ENCODE peak calls at places on chromosomes 12 and 14, in four cellular contexts. One of them, this sample, is unnamed.

GRCh38 chr14:96051642-96052540 is 12.7 kb downstream of the C14orf132 start:
- DNase-seq in K562: no peak
- DNase-seq in GM12878: no peak
- DNase-seq in HepG2: peak
- DNase-seq in this sample: no peak

GRCh38 chr12:103997277-103997900 is 31.7 kb downstream of the TDG start:
- DNase-seq in K562: no peak
- DNase-seq in GM12878: no peak
- DNase-seq in HepG2: no peak
- DNase-seq in this sample: no peak

GRCh38 chr14:72907886-72908285 is 14.0 kb upstream of the DPF3 start:
- DNase-seq in K562: peak
- DNase-seq in GM12878: no peak
- DNase-seq in HepG2: no peak
- DNase-seq in this sample: no peak

GRCh38 chr14:47675489-47676300 is at the start of gene MDGA2:
- DNase-seq in K562: no peak
- DNase-seq in GM12878: no peak
- DNase-seq in HepG2: no peak
- DNase-seq in this sample: peak

GRCh38 chr14:45811155-45811554 is 558.2 kb upstream of the MIS18BP1 start:
- DNase-seq in K562: no peak
- DNase-seq in GM12878: no peak
- DNase-seq in HepG2: no peak
- DNase-seq in this sample: no peak

GRCh38 chr12:112839386-112839972 is 47.9 kb downstream of the RPH3A start:
- DNase-seq in K562: no peak
- DNase-seq in GM12878: no peak
- DNase-seq in HepG2: peak
- DNase-seq in this sample: no peak

GRCh38 chr12:108722463-108722862 is 8.9 kb downstream of the CORO1C start:
- DNase-seq in K562: no peak
- DNase-seq in GM12878: no peak
- DNase-seq in HepG2: no peak
- DNase-seq in this sample: no peak

GRCh38 chr12:112005419-112006395 is 7.3 kb downstream of the TMEM116 start:
- DNase-seq in K562: peak
- DNase-seq in GM12878: no peak
- DNase-seq in HepG2: no peak
- DNase-seq in this sample: peak

GRCh38 chr12:130198663-130199060 is 36.4 kb downstream of the FZD10 start:
- DNase-seq in K562: no peak
- DNase-seq in GM12878: no peak
- DNase-seq in HepG2: no peak
- DNase-seq in this sample: no peak

GRCh38 chr12:25072901-25073645 is 121.9 kb downstream of the DNAI7 start:
- DNase-seq in K562: no peak
- DNase-seq in GM12878: no peak
- DNase-seq in HepG2: no peak
- DNase-seq in this sample: no peak

GRCh38 chr12:11075642-11076041 is 13.5 kb upstream of the TAS2R46 start:
- DNase-seq in K562: no peak
- DNase-seq in GM12878: peak
- DNase-seq in HepG2: no peak
- DNase-seq in this sample: no peak

GRCh38 chr12:54926246-54926645 is 58.3 kb downstream of the TESPA1 start:
- DNase-seq in K562: no peak
- DNase-seq in GM12878: no peak
- DNase-seq in HepG2: no peak
- DNase-seq in this sample: no peak

GRCh38 chr14:31090872-31091764 is 64.9 kb upstream of the STRN3 start:
- DNase-seq in K562: no peak
- DNase-seq in GM12878: no peak
- DNase-seq in HepG2: peak
- DNase-seq in this sample: no peak

GRCh38 chr12:74890237-74890599 is 319.4 kb downstream of the KCNC2 start:
- DNase-seq in K562: no peak
- DNase-seq in GM12878: no peak
- DNase-seq in HepG2: peak
- DNase-seq in this sample: peak

GRCh38 chr12:122870867-122871664 is 24.9 kb downstream of the VPS37B start:
- DNase-seq in K562: no peak
- DNase-seq in GM12878: no peak
- DNase-seq in HepG2: no peak
- DNase-seq in this sample: no peak

GRCh38 chr14:37721976-37722659 is 126.7 kb downstream of the TTC6 start:
- DNase-seq in K562: no peak
- DNase-seq in GM12878: no peak
- DNase-seq in HepG2: peak
- DNase-seq in this sample: no peak

GRCh38 chr12:107457536-107457935 is 228.1 kb upstream of the PWP1 start:
- DNase-seq in K562: no peak
- DNase-seq in GM12878: no peak
- DNase-seq in HepG2: no peak
- DNase-seq in this sample: no peak

GRCh38 chr14:90295870-90296516 is 35.7 kb downstream of the NRDE2 start:
- DNase-seq in K562: no peak
- DNase-seq in GM12878: no peak
- DNase-seq in HepG2: no peak
- DNase-seq in this sample: no peak

GRCh38 chr12:9331218-9331626 is 123.0 kb upstream of the PZP start:
- DNase-seq in K562: peak
- DNase-seq in GM12878: peak
- DNase-seq in HepG2: peak
- DNase-seq in this sample: peak

GRCh38 chr12:96948782-96949181 is 41.7 kb downstream of the NEDD1 start:
- DNase-seq in K562: no peak
- DNase-seq in GM12878: no peak
- DNase-seq in HepG2: no peak
- DNase-seq in this sample: no peak

GRCh38 chr14:85296466-85297210 is 233.3 kb upstream of the FLRT2 start:
- DNase-seq in K562: no peak
- DNase-seq in GM12878: no peak
- DNase-seq in HepG2: no peak
- DNase-seq in this sample: no peak

GRCh38 chr14:38989917-38990546 is 113.0 kb downstream of the SEC23A start:
- DNase-seq in K562: no peak
- DNase-seq in GM12878: peak
- DNase-seq in HepG2: no peak
- DNase-seq in this sample: no peak

GRCh38 chr14:22391908-22392307 is 197.1 kb downstream of the DAD1 start:
- DNase-seq in K562: peak
- DNase-seq in GM12878: peak
- DNase-seq in HepG2: peak
- DNase-seq in this sample: peak

GRCh38 chr12:121295123-121295745 is 1.3 kb downstream of the CAMKK2 start:
- DNase-seq in K562: no peak
- DNase-seq in GM12878: no peak
- DNase-seq in HepG2: peak
- DNase-seq in this sample: peak

GRCh38 chr14:68544150-68544892 is 248.5 kb downstream of the ZFP36L1 start:
- DNase-seq in K562: no peak
- DNase-seq in GM12878: no peak
- DNase-seq in HepG2: no peak
- DNase-seq in this sample: no peak
- TF ChIP-seq BHLHE40 in K562: no peak
- TF ChIP-seq BHLHE40 in GM12878: no peak
- TF ChIP-seq BHLHE40 in HepG2: no peak
- TF ChIP-seq BHLHE40 in this sample: no peak

GRCh38 chr12:49627752-49628360 is 4.5 kb downstream of the PRPF40B start:
- DNase-seq in K562: no peak
- DNase-seq in GM12878: no peak
- DNase-seq in HepG2: no peak
- DNase-seq in this sample: no peak
- TF ChIP-seq SP1 in K562: no peak
- TF ChIP-seq SP1 in GM12878: no peak
- TF ChIP-seq SP1 in HepG2: no peak
- TF ChIP-seq SP1 in this sample: no peak

GRCh38 chr12:47741340-47741703 is 16.0 kb upstream of the ENDOU start:
- DNase-seq in K562: no peak
- DNase-seq in GM12878: no peak
- DNase-seq in HepG2: no peak
- DNase-seq in this sample: no peak
- TF ChIP-seq BHLHE40 in K562: no peak
- TF ChIP-seq BHLHE40 in GM12878: no peak
- TF ChIP-seq BHLHE40 in HepG2: no peak
- TF ChIP-seq BHLHE40 in this sample: no peak

DNA sequence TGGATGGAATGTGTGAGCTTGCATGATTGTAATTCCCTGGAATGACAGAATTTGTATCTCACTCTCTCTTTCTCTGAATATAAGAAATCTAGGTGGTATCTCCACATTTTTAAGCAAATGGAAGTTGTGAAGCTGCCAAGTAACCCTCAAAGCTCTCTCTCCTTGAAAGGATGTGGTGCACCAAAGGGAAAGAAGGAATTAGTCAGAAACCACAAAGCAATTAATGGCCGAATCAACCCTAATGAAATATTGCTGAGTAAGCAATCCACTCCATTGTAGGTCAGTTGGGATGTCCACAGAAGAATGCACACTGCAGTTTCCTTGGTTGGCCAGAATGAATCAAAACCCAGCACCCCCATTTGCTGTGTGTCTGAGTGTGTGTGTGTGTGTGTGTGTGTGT is 153.4 kb downstream of the KCNA5 start:
- DNase-seq in K562: no peak
- DNase-seq in GM12878: no peak
- DNase-seq in HepG2: no peak
- DNase-seq in this sample: no peak
- TF ChIP-seq SP1 in K562: no peak
- TF ChIP-seq SP1 in GM12878: no peak
- TF ChIP-seq SP1 in HepG2: no peak
- TF ChIP-seq SP1 in this sample: no peak

DNA sequence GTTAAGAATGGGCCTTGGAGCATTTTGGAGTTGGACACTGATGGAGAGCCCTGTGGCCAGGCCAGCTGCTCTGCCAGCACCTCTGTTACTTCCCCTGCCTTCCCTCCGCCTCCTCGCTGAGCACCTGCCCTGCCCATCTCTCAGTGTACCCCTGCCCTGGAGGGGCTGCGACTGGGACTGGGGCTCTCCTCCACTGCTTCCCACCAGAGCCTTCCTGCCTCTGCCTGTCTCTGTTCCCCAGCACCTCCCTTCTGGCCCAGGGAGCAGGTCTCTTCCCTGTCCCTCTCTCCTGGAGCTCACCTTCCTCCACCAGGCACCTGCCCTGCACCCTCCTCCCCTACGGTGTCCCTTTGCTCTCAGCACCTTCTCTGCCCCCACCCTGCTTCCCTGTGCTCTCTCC is 62.1 kb downstream of the WDR20 start:
- DNase-seq in K562: no peak
- DNase-seq in GM12878: no peak
- DNase-seq in HepG2: no peak
- DNase-seq in this sample: no peak
- TF ChIP-seq BHLHE40 in K562: no peak
- TF ChIP-seq BHLHE40 in GM12878: no peak
- TF ChIP-seq BHLHE40 in HepG2: no peak
- TF ChIP-seq BHLHE40 in this sample: no peak

DNA sequence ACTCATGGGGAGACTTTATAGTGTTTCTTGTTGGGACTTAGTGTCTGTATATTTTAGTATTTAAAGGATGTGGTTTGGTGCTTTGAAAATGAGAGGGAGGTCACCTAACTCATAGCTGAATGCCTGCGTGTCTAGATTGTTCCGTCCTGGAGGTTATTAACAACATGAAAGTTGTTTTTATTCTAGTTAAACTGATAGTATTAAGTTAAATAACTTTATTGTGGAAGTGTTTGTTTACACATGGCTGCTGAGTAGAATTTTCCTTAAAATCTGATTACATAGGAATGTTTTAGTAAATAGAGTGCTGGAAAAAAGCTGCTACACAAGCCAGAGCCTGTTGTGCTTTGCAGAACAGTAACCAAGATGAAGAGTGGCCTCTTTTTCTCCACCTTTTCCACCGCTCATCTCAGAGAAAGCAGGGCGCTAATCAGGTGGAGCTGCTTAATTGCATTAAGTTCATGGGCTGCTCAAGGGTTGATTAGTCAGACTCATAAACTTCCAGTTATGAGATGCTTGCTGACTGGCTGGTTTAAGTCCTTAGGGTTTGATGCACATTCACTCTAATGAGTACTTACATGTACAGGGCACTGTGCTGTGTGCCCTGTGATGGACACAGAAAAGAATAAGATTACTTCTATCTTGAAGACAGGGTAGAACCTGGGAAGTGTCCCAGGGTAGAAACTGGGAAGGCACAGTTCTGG is 62.7 kb downstream of the FBXO34 start:
- DNase-seq in K562: no peak
- DNase-seq in GM12878: no peak
- DNase-seq in HepG2: no peak
- DNase-seq in this sample: no peak
- TF ChIP-seq SP1 in K562: no peak
- TF ChIP-seq SP1 in GM12878: no peak
- TF ChIP-seq SP1 in HepG2: no peak
- TF ChIP-seq SP1 in this sample: no peak

GRCh38 chr14:101519090-101519489 is 42.2 kb upstream of the DIO3 start:
- DNase-seq in K562: no peak
- DNase-seq in GM12878: no peak
- DNase-seq in HepG2: no peak
- DNase-seq in this sample: no peak
- TF ChIP-seq BHLHE40 in K562: no peak
- TF ChIP-seq BHLHE40 in GM12878: no peak
- TF ChIP-seq BHLHE40 in HepG2: no peak
- TF ChIP-seq BHLHE40 in this sample: no peak

DNA sequence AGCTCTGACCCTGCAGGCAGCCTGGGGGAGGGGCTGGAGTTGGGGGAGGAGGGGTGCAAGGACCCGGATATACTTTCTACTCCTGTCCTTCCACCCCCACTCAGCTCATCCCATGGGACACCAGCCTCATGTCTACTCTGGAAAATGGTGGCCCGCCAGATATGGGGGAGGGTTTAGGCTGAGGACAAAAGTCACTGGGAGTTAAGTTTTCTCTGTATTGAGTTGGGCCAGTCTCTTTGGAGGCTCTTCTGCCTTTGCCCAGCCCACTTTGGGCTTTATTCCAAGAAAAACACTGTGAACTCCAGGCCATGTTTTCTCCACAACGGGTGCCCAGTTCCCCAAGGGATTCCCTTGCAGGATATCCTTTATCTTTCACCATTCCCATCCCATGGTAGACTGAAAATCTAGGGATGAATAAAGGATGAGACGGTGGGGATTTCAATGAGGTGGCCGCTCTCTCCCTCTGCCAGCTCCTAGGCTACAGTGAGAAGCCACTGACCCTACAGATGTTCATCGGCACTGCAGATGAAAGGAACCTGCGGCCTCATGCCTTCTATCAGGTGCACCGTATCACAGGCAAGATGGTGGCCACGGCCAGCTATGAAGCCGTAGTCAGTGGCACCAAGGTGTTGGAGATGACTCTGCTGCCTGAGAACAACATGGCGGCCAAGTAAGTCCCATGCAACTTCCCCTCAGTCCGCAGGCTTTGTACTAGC is 4.9 kb downstream of the NFATC4 start:
- DNase-seq in K562: no peak
- DNase-seq in GM12878: no peak
- DNase-seq in HepG2: no peak
- DNase-seq in this sample: no peak
- TF ChIP-seq SP1 in K562: no peak
- TF ChIP-seq SP1 in GM12878: no peak
- TF ChIP-seq SP1 in HepG2: no peak
- TF ChIP-seq SP1 in this sample: no peak